ENCODE peak calls at places on chromosomes 6 and 20, in four cellular contexts. One of them, this sample, is unnamed.

GRCh38 chr6:142568857-142569597 is 267.2 kb downstream of the ADGRG6 start:
- DNase-seq in amygdala: no peak
- DNase-seq in MG63: no peak
- DNase-seq in kidney tubule cell: peak
- DNase-seq in this sample: no peak

GRCh38 chr6:128018821-128019220 is 118.0 kb upstream of the THEMIS start:
- DNase-seq in amygdala: no peak
- DNase-seq in MG63: no peak
- DNase-seq in kidney tubule cell: no peak
- DNase-seq in this sample: no peak

GRCh38 chr6:22980446-22980845 is 411.1 kb downstream of the HDGFL1 start:
- DNase-seq in amygdala: no peak
- DNase-seq in MG63: peak
- DNase-seq in kidney tubule cell: peak
- DNase-seq in this sample: no peak

GRCh38 chr6:135212935-135213334 is 31.8 kb downstream of the MYB start:
- DNase-seq in amygdala: no peak
- DNase-seq in MG63: peak
- DNase-seq in kidney tubule cell: no peak
- DNase-seq in this sample: no peak

GRCh38 chr6:10101551-10102252 is 313.2 kb downstream of the TFAP2A start:
- DNase-seq in amygdala: no peak
- DNase-seq in MG63: no peak
- DNase-seq in kidney tubule cell: no peak
- DNase-seq in this sample: no peak

GRCh38 chr6:4656106-4656505 is 120.1 kb upstream of the CDYL start:
- DNase-seq in amygdala: no peak
- DNase-seq in MG63: no peak
- DNase-seq in kidney tubule cell: no peak
- DNase-seq in this sample: no peak

GRCh38 chr6:33633462-33634158 is 12.5 kb downstream of the ITPR3 start:
- DNase-seq in amygdala: peak
- DNase-seq in MG63: peak
- DNase-seq in kidney tubule cell: peak
- DNase-seq in this sample: peak

GRCh38 chr20:419556-420168 is 11.6 kb downstream of the RBCK1 start:
- DNase-seq in amygdala: no peak
- DNase-seq in MG63: no peak
- DNase-seq in kidney tubule cell: no peak
- DNase-seq in this sample: no peak

GRCh38 chr6:114108119-114109002 is 137.4 kb upstream of the HDAC2 start:
- DNase-seq in amygdala: peak
- DNase-seq in MG63: peak
- DNase-seq in kidney tubule cell: peak
- DNase-seq in this sample: peak

GRCh38 chr20:17992224-17992637 is 23.4 kb downstream of the MGME1 start:
- DNase-seq in amygdala: no peak
- DNase-seq in MG63: no peak
- DNase-seq in kidney tubule cell: no peak
- DNase-seq in this sample: no peak

GRCh38 chr6:95686858-95687257 is 109.5 kb downstream of the MANEA start:
- DNase-seq in amygdala: no peak
- DNase-seq in MG63: no peak
- DNase-seq in kidney tubule cell: no peak
- DNase-seq in this sample: no peak

GRCh38 chr20:21534453-21534852 is 20.6 kb upstream of the NKX2-2 start:
- DNase-seq in amygdala: no peak
- DNase-seq in MG63: no peak
- DNase-seq in kidney tubule cell: no peak
- DNase-seq in this sample: no peak

GRCh38 chr6:38352636-38353035 is 287.1 kb downstream of the BTBD9 start:
- DNase-seq in amygdala: no peak
- DNase-seq in MG63: no peak
- DNase-seq in kidney tubule cell: peak
- DNase-seq in this sample: no peak

GRCh38 chr20:62416651-62417637 is 9.9 kb upstream of the CABLES2 start:
- DNase-seq in amygdala: no peak
- DNase-seq in MG63: no peak
- DNase-seq in kidney tubule cell: no peak
- DNase-seq in this sample: no peak

GRCh38 chr6:79313254-79313653 is 78.8 kb upstream of the HMGN3 start:
- DNase-seq in amygdala: no peak
- DNase-seq in MG63: no peak
- DNase-seq in kidney tubule cell: peak
- DNase-seq in this sample: no peak

GRCh38 chr6:166862978-166863530 is 93.3 kb downstream of the RNASET2 start:
- DNase-seq in amygdala: no peak
- DNase-seq in MG63: no peak
- DNase-seq in kidney tubule cell: no peak
- DNase-seq in this sample: no peak

GRCh38 chr6:89985744-89986493 is 91.7 kb downstream of the GJA10 start:
- DNase-seq in amygdala: no peak
- DNase-seq in MG63: peak
- DNase-seq in kidney tubule cell: peak
- DNase-seq in this sample: no peak

GRCh38 chr20:25496968-25497401 is 88.3 kb downstream of the NINL start:
- DNase-seq in amygdala: no peak
- DNase-seq in MG63: peak
- DNase-seq in kidney tubule cell: peak
- DNase-seq in this sample: no peak

GRCh38 chr20:50826121-50826520 is 31.3 kb downstream of the BCAS4 start:
- DNase-seq in amygdala: no peak
- DNase-seq in MG63: no peak
- DNase-seq in kidney tubule cell: no peak
- DNase-seq in this sample: no peak

GRCh38 chr6:88491266-88491665 is 325.1 kb upstream of the CNR1 start:
- DNase-seq in amygdala: no peak
- DNase-seq in MG63: no peak
- DNase-seq in kidney tubule cell: no peak
- DNase-seq in this sample: no peak

GRCh38 chr6:143429970-143430369 is 20.5 kb downstream of the ADAT2 start:
- DNase-seq in amygdala: no peak
- DNase-seq in MG63: no peak
- DNase-seq in kidney tubule cell: no peak
- DNase-seq in this sample: no peak

GRCh38 chr6:22880686-22881433 is 311.5 kb downstream of the HDGFL1 start:
- DNase-seq in amygdala: no peak
- DNase-seq in MG63: peak
- DNase-seq in kidney tubule cell: peak
- DNase-seq in this sample: no peak

GRCh38 chr6:43101497-43101896 is 25.4 kb downstream of the PTK7 start:
- DNase-seq in amygdala: no peak
- DNase-seq in MG63: no peak
- DNase-seq in kidney tubule cell: no peak
- DNase-seq in this sample: no peak

GRCh38 chr6:39029156-39030011 is 19.2 kb upstream of the GLP1R start:
- DNase-seq in amygdala: no peak
- DNase-seq in MG63: peak
- DNase-seq in kidney tubule cell: peak
- DNase-seq in this sample: no peak

GRCh38 chr6:1686117-1687098 is 76.7 kb downstream of the FOXC1 start:
- DNase-seq in amygdala: no peak
- DNase-seq in MG63: peak
- DNase-seq in kidney tubule cell: peak
- DNase-seq in this sample: no peak

GRCh38 chr20:17664025-17664638 is 17.9 kb downstream of the RRBP1 start:
- DNase-seq in amygdala: no peak
- DNase-seq in MG63: no peak
- DNase-seq in kidney tubule cell: no peak
- DNase-seq in this sample: no peak

GRCh38 chr6:163355471-163355991 is 59.0 kb upstream of the QKI start:
- DNase-seq in amygdala: peak
- DNase-seq in MG63: peak
- DNase-seq in kidney tubule cell: peak
- DNase-seq in this sample: peak

GRCh38 chr6:4853782-4854511 is 77.7 kb downstream of the CDYL start:
- DNase-seq in amygdala: no peak
- DNase-seq in MG63: no peak
- DNase-seq in kidney tubule cell: peak
- DNase-seq in this sample: no peak

GRCh38 chr6:28424163-28424562 is 19.1 kb downstream of the ZSCAN23 start:
- DNase-seq in amygdala: no peak
- DNase-seq in MG63: no peak
- DNase-seq in kidney tubule cell: peak
- DNase-seq in this sample: no peak

GRCh38 chr6:36633915-36634314 is 39.8 kb downstream of the SRSF3 start:
- DNase-seq in amygdala: no peak
- DNase-seq in MG63: peak
- DNase-seq in kidney tubule cell: peak
- DNase-seq in this sample: no peak

GRCh38 chr6:140011537-140011936 is 637.1 kb upstream of the CITED2 start:
- DNase-seq in amygdala: no peak
- DNase-seq in MG63: no peak
- DNase-seq in kidney tubule cell: no peak
- DNase-seq in this sample: no peak

GRCh38 chr6:162088091-162088490 is 639.5 kb downstream of the PRKN start:
- DNase-seq in amygdala: no peak
- DNase-seq in MG63: no peak
- DNase-seq in kidney tubule cell: no peak
- DNase-seq in this sample: no peak

GRCh38 chr6:40409143-40409542 is 178.0 kb downstream of the LRFN2 start:
- DNase-seq in amygdala: no peak
- DNase-seq in MG63: no peak
- DNase-seq in kidney tubule cell: no peak
- DNase-seq in this sample: no peak

This sample was measured in substantia nigra.